ENCODE peak calls at places on chromosomes 4 and X, in eight cellular contexts. One of them, this sample, is unnamed.

GRCh38 chrX:140817943-140818342 is 108.4 kb downstream of the LINC00632 start:
- DNase-seq in pulmonary artery endothelial cell: peak
- DNase-seq in activated T-cell treated with anti-CD3 and anti-CD28 coated beads, Interleukin-2, amount 50 U/mL, for 4 hours: no peak
- DNase-seq in Calu3: no peak
- DNase-seq in pancreas: no peak
- DNase-seq in activated CD4-positive, alpha-beta T cell treated with anti-CD3 and anti-CD28 coated beads, Interleukin-2, amount 10 ng/mL, durations not matched to agents 24 days and 14 days: no peak
- DNase-seq in progenitor cell of endocrine pancreas: no peak
- DNase-seq in effector memory CD8-positive, alpha-beta T cell: no peak
- DNase-seq in this sample: no peak

GRCh38 chr4:57078685-57079521 is 31.3 kb downstream of the IGFBP7 start:
- DNase-seq in pulmonary artery endothelial cell: no peak
- DNase-seq in activated T-cell treated with anti-CD3 and anti-CD28 coated beads, Interleukin-2, amount 50 U/mL, for 4 hours: no peak
- DNase-seq in Calu3: peak
- DNase-seq in pancreas: peak
- DNase-seq in activated CD4-positive, alpha-beta T cell treated with anti-CD3 and anti-CD28 coated beads, Interleukin-2, amount 10 ng/mL, durations not matched to agents 24 days and 14 days: no peak
- DNase-seq in progenitor cell of endocrine pancreas: no peak
- DNase-seq in effector memory CD8-positive, alpha-beta T cell: no peak
- DNase-seq in this sample: peak

GRCh38 chr4:81470456-81471327 is 1.0 kb downstream of the RASGEF1B start:
- DNase-seq in pulmonary artery endothelial cell: no peak
- DNase-seq in activated T-cell treated with anti-CD3 and anti-CD28 coated beads, Interleukin-2, amount 50 U/mL, for 4 hours: peak
- DNase-seq in Calu3: peak
- DNase-seq in pancreas: no peak
- DNase-seq in activated CD4-positive, alpha-beta T cell treated with anti-CD3 and anti-CD28 coated beads, Interleukin-2, amount 10 ng/mL, durations not matched to agents 24 days and 14 days: peak
- DNase-seq in progenitor cell of endocrine pancreas: no peak
- DNase-seq in effector memory CD8-positive, alpha-beta T cell: peak
- DNase-seq in this sample: peak

GRCh38 chr4:171517883-171518282 is 295.3 kb upstream of the GALNTL6 start:
- DNase-seq in pulmonary artery endothelial cell: no peak
- DNase-seq in activated T-cell treated with anti-CD3 and anti-CD28 coated beads, Interleukin-2, amount 50 U/mL, for 4 hours: no peak
- DNase-seq in Calu3: no peak
- DNase-seq in pancreas: no peak
- DNase-seq in activated CD4-positive, alpha-beta T cell treated with anti-CD3 and anti-CD28 coated beads, Interleukin-2, amount 10 ng/mL, durations not matched to agents 24 days and 14 days: no peak
- DNase-seq in progenitor cell of endocrine pancreas: no peak
- DNase-seq in effector memory CD8-positive, alpha-beta T cell: no peak
- DNase-seq in this sample: no peak

GRCh38 chrX:87526281-87526680 is 8.7 kb downstream of the KLHL4 start:
- DNase-seq in pulmonary artery endothelial cell: no peak
- DNase-seq in activated T-cell treated with anti-CD3 and anti-CD28 coated beads, Interleukin-2, amount 50 U/mL, for 4 hours: no peak
- DNase-seq in Calu3: no peak
- DNase-seq in pancreas: no peak
- DNase-seq in activated CD4-positive, alpha-beta T cell treated with anti-CD3 and anti-CD28 coated beads, Interleukin-2, amount 10 ng/mL, durations not matched to agents 24 days and 14 days: no peak
- DNase-seq in progenitor cell of endocrine pancreas: no peak
- DNase-seq in effector memory CD8-positive, alpha-beta T cell: no peak
- DNase-seq in this sample: no peak

GRCh38 chr4:89509708-89510269 is 202.2 kb upstream of the GPRIN3 start:
- DNase-seq in pulmonary artery endothelial cell: no peak
- DNase-seq in activated T-cell treated with anti-CD3 and anti-CD28 coated beads, Interleukin-2, amount 50 U/mL, for 4 hours: no peak
- DNase-seq in Calu3: no peak
- DNase-seq in pancreas: no peak
- DNase-seq in activated CD4-positive, alpha-beta T cell treated with anti-CD3 and anti-CD28 coated beads, Interleukin-2, amount 10 ng/mL, durations not matched to agents 24 days and 14 days: peak
- DNase-seq in progenitor cell of endocrine pancreas: no peak
- DNase-seq in effector memory CD8-positive, alpha-beta T cell: peak
- DNase-seq in this sample: no peak

GRCh38 chr4:138761638-138762205 is 253.9 kb upstream of the NOCT start:
- DNase-seq in pulmonary artery endothelial cell: no peak
- DNase-seq in activated T-cell treated with anti-CD3 and anti-CD28 coated beads, Interleukin-2, amount 50 U/mL, for 4 hours: no peak
- DNase-seq in Calu3: no peak
- DNase-seq in pancreas: no peak
- DNase-seq in activated CD4-positive, alpha-beta T cell treated with anti-CD3 and anti-CD28 coated beads, Interleukin-2, amount 10 ng/mL, durations not matched to agents 24 days and 14 days: no peak
- DNase-seq in progenitor cell of endocrine pancreas: no peak
- DNase-seq in effector memory CD8-positive, alpha-beta T cell: no peak
- DNase-seq in this sample: no peak

GRCh38 chr4:100742045-100742444 is 224.2 kb upstream of the EMCN start:
- DNase-seq in pulmonary artery endothelial cell: peak
- DNase-seq in activated T-cell treated with anti-CD3 and anti-CD28 coated beads, Interleukin-2, amount 50 U/mL, for 4 hours: no peak
- DNase-seq in Calu3: peak
- DNase-seq in pancreas: no peak
- DNase-seq in activated CD4-positive, alpha-beta T cell treated with anti-CD3 and anti-CD28 coated beads, Interleukin-2, amount 10 ng/mL, durations not matched to agents 24 days and 14 days: no peak
- DNase-seq in progenitor cell of endocrine pancreas: no peak
- DNase-seq in effector memory CD8-positive, alpha-beta T cell: no peak
- DNase-seq in this sample: no peak